ENCODE peak calls at places on chromosomes 7 and 10, in six cellular contexts. B is DND-41, Z is MM.1S, D is K562, G is endothelial cell of umbilical vein, U is fibroblast of lung. P is an unnamed sample.

GRCh38 chr10:23344251-23344841 is at the start of gene C10orf67:
- DNase-seq in Z (no peak), G (no peak), B (no peak), U (peak; percentile 76), D (peak; percentile 5), P (peak; percentile 43)

GRCh38 chr7:123604739-123605138 is 3.1 kb downstream of the ASB15 start:
- DNase-seq in D (no peak), U (no peak), G (no peak), B (no peak), Z (no peak), P (peak; percentile 14)

GRCh38 chr10:17023386-17024298 is 106.0 kb downstream of the CUBN start:
- DNase-seq in Z (peak; percentile 93), D (peak; percentile 86), B (peak; percentile 83), G (peak; percentile 96), U (peak; percentile 97), P (peak; percentile 97)

GRCh38 chr10:52451817-52452216 is 137.7 kb downstream of the DKK1 start:
- DNase-seq in U (peak; percentile 46), D (no peak), B (no peak), Z (no peak), G (no peak), P (peak; percentile 88)

GRCh38 chr7:82319674-82320118 is 123.9 kb downstream of the CACNA2D1 start:
- DNase-seq in U (peak; percentile 87), D (no peak), Z (no peak), B (no peak), G (peak; percentile 62), P (peak; percentile 11)

GRCh38 chr7:150383710-150384397 is 4.7 kb downstream of the ZNF775 start:
- DNase-seq in D (peak; percentile 56), G (no peak), U (no peak), Z (peak; percentile 90), B (no peak), P (no peak)

GRCh38 chr7:69738396-69738889 is 140.2 kb downstream of the AUTS2 start:
- DNase-seq in D (no peak), B (peak; percentile 66), Z (peak; percentile 59), U (peak; percentile 6), G (no peak), P (no peak)

GRCh38 chr10:72490951-72491350 is 134.9 kb downstream of the MICU1 start:
- DNase-seq in U (peak; percentile 49), B (no peak), Z (no peak), G (no peak), D (no peak), P (peak; percentile 61)

GRCh38 chr7:117771756-117772155 is 101.5 kb downstream of the CTTNBP2 start:
- DNase-seq in D (no peak), U (no peak), B (no peak), Z (no peak), G (no peak), P (no peak)

GRCh38 chr7:116588225-116588624 is 63.4 kb downstream of the CAV1 start:
- DNase-seq in G (peak; percentile 81), U (peak; percentile 73), Z (peak; percentile 76), D (no peak), B (peak; percentile 41), P (peak; percentile 71)

DNA sequence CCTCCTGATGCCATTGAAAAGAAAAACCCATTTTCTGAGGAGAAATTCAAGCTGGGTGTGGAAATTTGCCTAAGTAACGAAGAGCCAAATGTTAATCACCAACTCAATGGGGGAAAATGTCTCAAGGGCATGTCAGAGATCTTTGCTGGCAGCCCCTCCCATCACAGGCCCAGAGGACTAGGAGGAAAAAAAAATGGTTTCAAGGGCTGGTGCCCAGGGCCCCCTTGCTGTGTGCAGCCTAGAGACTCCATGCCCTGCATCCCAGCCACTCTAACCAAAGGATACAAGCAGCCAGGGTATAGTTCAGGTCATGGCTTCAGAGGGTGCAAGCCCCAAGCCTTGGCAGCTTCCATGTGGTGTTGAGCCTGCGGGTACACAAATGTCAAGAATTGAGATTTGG is 106.3 kb downstream of the ALOX5 start:
- DNase-seq in D (no peak), G (no peak), U (no peak), Z (no peak), B (no peak), P (no peak)
- H3K9me3 ChIP-seq in D (peaks cover 16% of the 10 kb centered on the region), G (no peaks in the 10 kb centered on the region), U (no peaks in the 10 kb centered on the region), Z (no peaks in the 10 kb centered on the region), B (peaks cover 9% of the 10 kb centered on the region), P (no peaks in the 10 kb centered on the region)

GRCh38 chr7:101201695-101202602 is 1.1 kb upstream of the MOGAT3 start:
- DNase-seq in D (no peak), U (no peak), G (no peak), B (no peak), Z (no peak), P (no peak)

GRCh38 chr7:101202603-101202918 is 1.7 kb upstream of the MOGAT3 start:
- DNase-seq in B (no peak), G (no peak), U (no peak), Z (no peak), D (no peak), P (no peak)

GRCh38 chr7:101198476-101198875 is 2.4 kb downstream of the MOGAT3 start:
- DNase-seq in G (no peak), U (no peak), B (no peak), D (no peak), Z (no peak), P (no peak)

GRCh38 chr7:101200504-101200861 is 353 bp downstream of the MOGAT3 start:
- DNase-seq in B (no peak), U (no peak), G (no peak), Z (no peak), D (no peak), P (no peak)

GRCh38 chr7:101200862-101201599 is at the start of gene MOGAT3:
- DNase-seq in G (no peak), Z (no peak), U (no peak), D (peak; percentile 69), B (no peak), P (no peak)
- TF ChIP-seq EZH2 in G (no peak), Z (no peak), U (peak; percentile 67), D (no peak), B (no peak), P (no peak)

GRCh38 chr10:128287099-128287498 is 160.9 kb upstream of the MKI67 start:
- DNase-seq in G (no peak), D (no peak), U (no peak), B (no peak), Z (no peak), P (no peak)

GRCh38 chr10:128286413-128287097 is 160.3 kb upstream of the MKI67 start:
- DNase-seq in U (no peak), D (no peak), B (no peak), Z (no peak), G (no peak), P (no peak)

GRCh38 chr10:128287921-128288320 is 161.7 kb upstream of the MKI67 start:
- DNase-seq in D (no peak), U (no peak), G (no peak), Z (no peak), B (no peak), P (no peak)
- H3K9me3 ChIP-seq in D (no peaks in the 10 kb centered on the region), U (no peaks in the 10 kb centered on the region), G (no peaks in the 10 kb centered on the region), Z (no peaks in the 10 kb centered on the region), B (peaks cover 23% of the 10 kb centered on the region), P (no peaks in the 10 kb centered on the region)

DNA sequence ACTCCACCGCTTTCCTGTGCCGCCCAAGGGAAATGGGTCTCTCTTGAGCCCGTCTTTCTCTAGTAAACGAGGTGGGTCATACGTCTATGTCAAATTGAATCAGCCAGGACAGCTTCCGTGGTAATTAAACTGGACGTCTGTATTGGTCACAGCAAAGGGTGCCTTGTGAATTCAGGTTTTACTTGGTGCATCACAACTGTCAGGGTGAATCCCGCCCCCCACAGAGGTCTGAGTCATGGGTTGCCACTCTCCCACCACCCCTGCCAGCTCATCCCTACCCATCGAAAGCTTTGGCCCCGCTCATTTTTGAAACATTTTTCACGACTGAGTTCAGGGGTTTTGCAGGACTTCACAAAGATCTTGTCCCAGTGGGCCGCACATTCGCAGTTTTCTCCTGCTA is 8.0 kb upstream of the SP8 start:
- DNase-seq in U (no peak), G (no peak), D (no peak), Z (no peak), B (no peak), P (no peak)
- TF ChIP-seq EZH2 in U (no peak), G (peak; percentile 25), D (no peak), Z (no peak), B (no peak), P (peak; percentile 38)

DNA sequence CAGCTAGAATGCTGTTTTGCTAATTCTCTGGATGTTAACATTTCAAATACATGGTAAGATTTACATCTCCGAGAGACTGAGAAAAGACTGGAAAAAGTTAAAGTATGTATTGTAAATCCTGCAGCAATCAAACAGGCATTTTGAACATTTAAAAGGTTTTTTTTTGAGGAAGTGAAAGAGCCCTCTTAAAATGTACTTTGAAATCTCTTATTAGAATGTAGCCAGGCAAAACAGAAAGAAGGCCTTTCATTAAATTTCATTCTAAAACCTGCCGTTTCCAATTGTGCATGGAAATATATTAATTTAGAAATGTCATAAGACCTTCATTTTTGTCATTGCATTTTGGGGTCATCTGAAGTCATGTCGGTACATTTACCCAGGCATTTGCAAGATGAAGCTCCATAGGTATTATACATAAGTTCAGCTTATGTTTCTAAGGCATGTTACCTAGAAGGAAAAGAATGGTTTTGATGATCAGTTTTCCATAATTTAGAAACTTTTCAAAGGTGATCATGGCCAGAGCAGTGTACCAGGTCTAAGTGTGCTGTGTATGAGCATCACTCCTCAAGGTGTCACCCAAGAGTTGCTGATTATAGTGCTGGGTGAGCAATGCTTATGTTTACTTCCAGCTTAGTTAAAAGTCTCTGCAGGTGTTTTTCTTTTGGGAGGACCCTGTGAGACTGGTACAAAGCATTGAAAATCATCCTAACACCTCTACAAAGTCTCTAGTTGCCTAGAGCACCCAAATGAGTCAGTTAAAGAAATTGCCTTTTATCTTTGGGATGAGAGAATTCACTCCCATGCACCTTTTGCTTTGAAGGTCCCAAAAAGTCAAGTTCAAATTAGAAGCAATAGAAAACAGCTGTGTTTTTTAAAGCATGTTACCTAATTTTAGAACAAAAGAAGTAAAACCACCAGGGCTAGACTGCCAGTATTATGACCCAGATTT is 7.1 kb downstream of the ZNF736 start:
- DNase-seq in U (no peak), D (no peak), B (no peak), G (no peak), Z (peak; percentile 23), P (no peak)
- H3K9me3 ChIP-seq in U (no peaks in the 10 kb centered on the region), D (no peaks in the 10 kb centered on the region), B (peaks cover 38% of the 10 kb centered on the region), G (no peaks in the 10 kb centered on the region), Z (no peaks in the 10 kb centered on the region), P (peaks cover 10% of the 10 kb centered on the region)

GRCh38 chr10:12350167-12350872 is 973 bp downstream of the CAMK1D start:
- DNase-seq in B (peak; percentile 57), G (peak; percentile 35), U (peak; percentile 31), D (no peak), Z (peak; percentile 81), P (peak; percentile 32)
- TF ChIP-seq EZH2 in B (peak; percentile 15), G (no peak), U (no peak), D (no peak), Z (no peak), P (peak; percentile 49)